ENCODE peak calls at places on chromosomes 12 and 14, in seven cellular contexts. O, U, M, Y, S, Z and P are unnamed samples.
A peak's percentile ranks its signal among the peaks of the same experiment; 100 is the strongest.

GRCh38 chr12:5258498-5258897 is 173.4 kb upstream of the NTF3 start:
- DNase-seq in O (no peak), U (peak; percentile 1), M (no peak), Y (no peak), S (no peak), Z (no peak), P (no peak)

GRCh38 chr12:116426391-116427136 is 132.6 kb upstream of the MAP1LC3B2 start:
- DNase-seq in O (peak; percentile 13), U (peak; percentile 98), M (peak; percentile 98), Y (peak; percentile 85), S (peak; percentile 53), Z (no peak), P (no peak)

GRCh38 chr14:65369560-65369959 is 43.0 kb upstream of the FUT8 start:
- DNase-seq in O (no peak), U (no peak), M (no peak), Y (no peak), S (no peak), Z (no peak), P (no peak)

GRCh38 chr12:76030378-76031080 is 1.0 kb downstream of the PHLDA1 start:
- DNase-seq in O (peak; percentile 36), U (peak; percentile 33), M (peak; percentile 57), Y (peak; percentile 77), S (peak; percentile 37), Z (no peak), P (peak; percentile 50)

GRCh38 chr12:116123511-116124258 is 153.8 kb downstream of the MED13L start:
- DNase-seq in O (no peak), U (peak; percentile 73), M (peak; percentile 72), Y (no peak), S (peak; percentile 29), Z (no peak), P (no peak)

GRCh38 chr12:79934309-79935020 is 432 bp downstream of the PPP1R12A start:
- DNase-seq in O (peak; percentile 58), U (peak; percentile 37), M (peak; percentile 38), Y (peak; percentile 85), S (peak; percentile 64), Z (peak; percentile 15), P (no peak)

GRCh38 chr14:22225526-22226133 is 363.4 kb downstream of the DAD1 start:
- DNase-seq in O (no peak), U (no peak), M (peak; percentile 61), Y (no peak), S (no peak), Z (no peak), P (no peak)

GRCh38 chr12:56988207-56988739 is 18.1 kb downstream of the ZBTB39 start:
- DNase-seq in O (peak; percentile 54), U (no peak), M (no peak), Y (no peak), S (peak; percentile 51), Z (no peak), P (peak; percentile 57)

GRCh38 chr14:81831128-81831815 is 297.6 kb upstream of the SEL1L start:
- DNase-seq in O (no peak), U (peak; percentile 5), M (peak; percentile 18), Y (peak; percentile 78), S (no peak), Z (no peak), P (peak; percentile 91)